ENCODE peak calls at places on chromosomes 7 and 10, in five cellular contexts. M, X, W, Q and C are unnamed samples.

GRCh38 chr7:6142871-6143380 is 111.8 kb downstream of the ANKRD61 start:
- DNase-seq in M (no peak), X (no peak), W (no peak), Q (no peak), C (no peak)

GRCh38 chr7:31545549-31545948 is 31.7 kb downstream of the ITPRID1 start:
- DNase-seq in M (no peak), X (no peak), W (no peak), Q (no peak), C (no peak)

GRCh38 chr7:27110163-27110976 is 7.9 kb upstream of the HOXA2 start:
- DNase-seq in M (no peak), X (peak; percentile 76), W (peak; percentile 94), Q (peak; percentile 63), C (no peak)

GRCh38 chr10:101063162-101063525 is 1.4 kb downstream of the KAZALD1 start:
- DNase-seq in M (no peak), X (no peak), W (no peak), Q (no peak), C (no peak)

GRCh38 chr7:30225863-30226361 is 58.5 kb upstream of the ZNRF2 start:
- DNase-seq in M (peak; percentile 63), X (peak; percentile 97), W (no peak), Q (peak; percentile 75), C (no peak)

GRCh38 chr7:68904635-68905034 is 693.6 kb upstream of the AUTS2 start:
- DNase-seq in M (no peak), X (no peak), W (no peak), Q (no peak), C (no peak)

GRCh38 chr7:87564290-87564963 is 36.3 kb downstream of the ABCB1 start:
- DNase-seq in M (no peak), X (peak; percentile 16), W (no peak), Q (no peak), C (no peak)

GRCh38 chr7:55776196-55776595 is 86.4 kb downstream of the SEPTIN14 start:
- DNase-seq in M (no peak), X (no peak), W (no peak), Q (no peak), C (no peak)

GRCh38 chr10:60572511-60573194 is 183.0 kb upstream of the ANK3 start:
- DNase-seq in M (no peak), X (peak; percentile 61), W (no peak), Q (peak; percentile 15), C (no peak)

GRCh38 chr7:47663239-47663638 is 81.3 kb upstream of the TNS3 start:
- DNase-seq in M (no peak), X (no peak), W (no peak), Q (no peak), C (no peak)

GRCh38 chr10:119769886-119770285 is 44.0 kb downstream of the INPP5F start:
- DNase-seq in M (no peak), X (peak; percentile 81), W (no peak), Q (no peak), C (no peak)

GRCh38 chr7:100490483-100491191 is 6.9 kb downstream of the NYAP1 start:
- DNase-seq in M (no peak), X (no peak), W (peak; percentile 75), Q (no peak), C (no peak)

GRCh38 chr10:102421645-102422585 is 1.3 kb downstream of the FBXL15 start:
- DNase-seq in M (no peak), X (peak; percentile 38), W (no peak), Q (no peak), C (no peak)

GRCh38 chr10:86203162-86203905 is 163.3 kb downstream of the GRID1 start:
- DNase-seq in M (no peak), X (no peak), W (peak; percentile 68), Q (no peak), C (no peak)

GRCh38 chr7:45402480-45403218 is 171.5 kb upstream of the ADCY1 start:
- DNase-seq in M (no peak), X (peak; percentile 78), W (no peak), Q (no peak), C (no peak)

GRCh38 chr7:130293521-130293920 is 560 bp downstream of the CPA4 start:
- DNase-seq in M (no peak), X (peak; percentile 27), W (no peak), Q (no peak), C (no peak)

GRCh38 chr7:142689439-142690168 is 59.7 kb upstream of the PRSS1 start:
- DNase-seq in M (no peak), X (no peak), W (no peak), Q (no peak), C (no peak)

GRCh38 chr7:2104716-2105115 is 128.0 kb downstream of the MAD1L1 start:
- DNase-seq in M (no peak), X (no peak), W (no peak), Q (no peak), C (no peak)

GRCh38 chr10:3525832-3526449 is 259.1 kb downstream of the KLF6 start:
- DNase-seq in M (no peak), X (peak; percentile 92), W (no peak), Q (no peak), C (no peak)

GRCh38 chr10:70908426-70909296 is 20.3 kb upstream of the PCBD1 start:
- DNase-seq in M (no peak), X (no peak), W (peak; percentile 69), Q (no peak), C (no peak)

GRCh38 chr7:122433765-122434164 is 129.2 kb upstream of the FEZF1 start:
- DNase-seq in M (no peak), X (no peak), W (no peak), Q (no peak), C (no peak)

GRCh38 chr10:110443239-110444008 is 54.3 kb upstream of the DUSP5 start:
- DNase-seq in M (no peak), X (no peak), W (no peak), Q (no peak), C (no peak)

GRCh38 chr10:30915141-30915540 is 116.5 kb downstream of the ZNF438 start:
- DNase-seq in M (no peak), X (no peak), W (no peak), Q (no peak), C (no peak)

GRCh38 chr7:8205572-8205971 is 56.4 kb downstream of the ICA1 start:
- DNase-seq in M (no peak), X (no peak), W (no peak), Q (no peak), C (no peak)

GRCh38 chr7:134527979-134528371 is 608 bp downstream of the AKR1B10 start:
- DNase-seq in M (no peak), X (peak; percentile 20), W (no peak), Q (no peak), C (no peak)

GRCh38 chr7:29249383-29249750 is 54.8 kb downstream of the CHN2 start:
- DNase-seq in M (no peak), X (no peak), W (no peak), Q (no peak), C (no peak)

GRCh38 chr10:71302874-71303568 is 16.0 kb upstream of the SLC29A3 start:
- DNase-seq in M (no peak), X (peak; percentile 48), W (no peak), Q (no peak), C (no peak)

GRCh38 chr7:121832347-121832746 is 40.6 kb upstream of the PTPRZ1 start:
- DNase-seq in M (no peak), X (peak; percentile 8), W (no peak), Q (no peak), C (no peak)

GRCh38 chr7:18445916-18446520 is 49.5 kb upstream of the HDAC9 start:
- DNase-seq in M (no peak), X (no peak), W (no peak), Q (no peak), C (no peak)
- H3K27ac ChIP-seq in M (no peak overlapping the region), X (no peak overlapping the region), W (no peak overlapping the region), Q (no peak overlapping the region), C (no peak overlapping the region)

GRCh38 chr10:19968745-19969144 is 152.5 kb downstream of the PLXDC2 start:
- DNase-seq in M (no peak), X (no peak), W (no peak), Q (no peak), C (no peak)
- H3K27ac ChIP-seq in M (no peak overlapping the region), X (no peak overlapping the region), W (no peak overlapping the region), Q (no peak overlapping the region), C (no peak overlapping the region)

GRCh38 chr10:125117941-125118630 is 42.3 kb downstream of the CTBP2 start:
- DNase-seq in M (no peak), X (no peak), W (peak; percentile 50), Q (peak; percentile 72), C (no peak)
- H3K27ac ChIP-seq in M (peak overlapping the region; percentile 83), X (no peak overlapping the region), W (no peak overlapping the region), Q (peak overlapping the region; percentile 61), C (no peak overlapping the region)

DNA sequence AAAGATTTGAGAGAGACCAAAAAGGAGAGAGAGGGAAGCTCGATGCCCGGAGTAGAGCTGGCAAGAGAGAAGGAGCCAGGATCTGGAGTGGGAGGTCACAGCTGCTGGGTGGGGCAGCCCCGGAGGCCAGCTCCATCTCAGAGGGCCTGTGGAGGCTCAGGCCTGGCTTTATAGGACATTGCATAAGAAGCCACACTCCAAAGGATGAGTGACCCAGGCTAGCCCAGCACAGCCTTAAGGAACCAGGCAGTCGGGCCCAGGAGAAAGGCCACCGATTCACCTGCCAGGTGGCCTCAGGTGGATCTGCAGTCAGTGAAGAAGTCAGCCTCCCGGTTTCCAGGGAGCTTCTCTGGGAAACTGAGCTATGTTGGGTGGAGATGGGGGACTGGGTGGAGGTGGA is 691 bp downstream of the PLAC9 start:
- DNase-seq in M (no peak), X (no peak), W (no peak), Q (no peak), C (no peak)
- H3K27ac ChIP-seq in M (peak overlapping the region; percentile 72), X (no peak overlapping the region), W (no peak overlapping the region), Q (peak overlapping the region; percentile 30), C (no peak overlapping the region)

GRCh38 chr10:13837966-13838365 is 251.2 kb downstream of the PRPF18 start:
- DNase-seq in M (no peak), X (no peak), W (no peak), Q (no peak), C (no peak)

GRCh38 chr10:13840036-13840435 is 253.3 kb downstream of the PRPF18 start:
- DNase-seq in M (no peak), X (no peak), W (no peak), Q (no peak), C (no peak)

GRCh38 chr10:13842119-13842518 is 255.4 kb downstream of the PRPF18 start:
- DNase-seq in M (no peak), X (no peak), W (no peak), Q (no peak), C (no peak)

GRCh38 chr10:13839430-13839986 is 252.7 kb downstream of the PRPF18 start:
- DNase-seq in M (no peak), X (peak; percentile 62), W (peak; percentile 85), Q (no peak), C (no peak)

DNA sequence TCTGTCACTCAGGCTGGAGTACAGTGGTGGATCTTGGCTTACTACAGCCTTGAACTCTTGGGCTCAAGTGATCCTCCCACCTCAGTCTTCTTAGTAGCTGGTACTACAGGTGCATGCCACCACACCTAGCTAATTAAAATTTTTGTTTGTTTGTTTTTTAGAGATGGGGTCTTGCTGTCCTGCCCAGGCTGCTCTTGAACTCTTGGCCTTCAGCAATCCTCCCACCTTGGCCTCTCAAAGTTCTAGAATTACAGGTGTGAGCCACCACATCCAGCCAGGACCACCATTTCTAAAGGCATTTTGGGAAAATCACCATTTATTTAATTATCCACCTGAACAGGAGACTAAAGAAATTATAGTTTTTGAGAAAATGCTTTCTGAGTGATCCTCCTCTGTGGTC is 252.3 kb downstream of the PRPF18 start:
- DNase-seq in M (no peak), X (no peak), W (no peak), Q (no peak), C (no peak)
- H3K27ac ChIP-seq in M (no peak overlapping the region), X (no peak overlapping the region), W (no peak overlapping the region), Q (no peak overlapping the region), C (no peak overlapping the region)